ENCODE peak calls at places on chromosomes 3 and 15, in six cellular contexts. One of them, this sample, is unnamed.

GRCh38 chr15:45121020-45121419 is 6.9 kb downstream of the DUOXA2 start:
- DNase-seq in PC-3: no peak
- DNase-seq in left ventricle myocardium inferior: no peak
- DNase-seq in A549: no peak
- DNase-seq in GM12865: peak
- DNase-seq in fibroblast of the aortic adventitia: no peak
- DNase-seq in this sample: no peak

GRCh38 chr3:127424766-127425504 is 137.1 kb upstream of the PRR20G start:
- DNase-seq in PC-3: no peak
- DNase-seq in left ventricle myocardium inferior: no peak
- DNase-seq in A549: no peak
- DNase-seq in GM12865: no peak
- DNase-seq in fibroblast of the aortic adventitia: no peak
- DNase-seq in this sample: no peak

GRCh38 chr15:98865397-98866339 is 141.9 kb downstream of the PGPEP1L start:
- DNase-seq in PC-3: peak
- DNase-seq in left ventricle myocardium inferior: peak
- DNase-seq in A549: peak
- DNase-seq in GM12865: no peak
- DNase-seq in fibroblast of the aortic adventitia: peak
- DNase-seq in this sample: peak

GRCh38 chr3:61808526-61808925 is 247.2 kb downstream of the PTPRG start:
- DNase-seq in PC-3: no peak
- DNase-seq in left ventricle myocardium inferior: peak
- DNase-seq in A549: no peak
- DNase-seq in GM12865: no peak
- DNase-seq in fibroblast of the aortic adventitia: peak
- DNase-seq in this sample: no peak

GRCh38 chr3:2303567-2303966 is 204.9 kb downstream of the CNTN4 start:
- DNase-seq in PC-3: peak
- DNase-seq in left ventricle myocardium inferior: no peak
- DNase-seq in A549: no peak
- DNase-seq in GM12865: peak
- DNase-seq in fibroblast of the aortic adventitia: no peak
- DNase-seq in this sample: peak

GRCh38 chr3:45137656-45138181 is 8.5 kb downstream of the CDCP1 start:
- DNase-seq in PC-3: peak
- DNase-seq in left ventricle myocardium inferior: no peak
- DNase-seq in A549: no peak
- DNase-seq in GM12865: no peak
- DNase-seq in fibroblast of the aortic adventitia: peak
- DNase-seq in this sample: peak

GRCh38 chr15:35784745-35785144 is 238.8 kb upstream of the DPH6 start:
- DNase-seq in PC-3: no peak
- DNase-seq in left ventricle myocardium inferior: no peak
- DNase-seq in A549: peak
- DNase-seq in GM12865: no peak
- DNase-seq in fibroblast of the aortic adventitia: no peak
- DNase-seq in this sample: no peak

GRCh38 chr3:195873971-195874370 is 34.4 kb downstream of the TNK2 start:
- DNase-seq in PC-3: peak
- DNase-seq in left ventricle myocardium inferior: no peak
- DNase-seq in A549: peak
- DNase-seq in GM12865: no peak
- DNase-seq in fibroblast of the aortic adventitia: no peak
- DNase-seq in this sample: peak

GRCh38 chr15:74790080-74790916 is 8.4 kb downstream of the CSK start:
- DNase-seq in PC-3: no peak
- DNase-seq in left ventricle myocardium inferior: peak
- DNase-seq in A549: no peak
- DNase-seq in GM12865: peak
- DNase-seq in fibroblast of the aortic adventitia: peak
- DNase-seq in this sample: no peak

GRCh38 chr3:160569874-160570273 is 4.5 kb upstream of the KPNA4 start:
- DNase-seq in PC-3: no peak
- DNase-seq in left ventricle myocardium inferior: no peak
- DNase-seq in A549: no peak
- DNase-seq in GM12865: no peak
- DNase-seq in fibroblast of the aortic adventitia: no peak
- DNase-seq in this sample: no peak

GRCh38 chr15:68650901-68651709 is 72.3 kb downstream of the CORO2B start:
- DNase-seq in PC-3: peak
- DNase-seq in left ventricle myocardium inferior: no peak
- DNase-seq in A549: peak
- DNase-seq in GM12865: peak
- DNase-seq in fibroblast of the aortic adventitia: no peak
- DNase-seq in this sample: peak

GRCh38 chr3:108221403-108221802 is 821 bp downstream of the IFT57 start:
- DNase-seq in PC-3: peak
- DNase-seq in left ventricle myocardium inferior: no peak
- DNase-seq in A549: no peak
- DNase-seq in GM12865: no peak
- DNase-seq in fibroblast of the aortic adventitia: no peak
- DNase-seq in this sample: no peak

GRCh38 chr3:127836004-127836882 is 13.9 kb upstream of the MGLL start:
- DNase-seq in PC-3: no peak
- DNase-seq in left ventricle myocardium inferior: no peak
- DNase-seq in A549: no peak
- DNase-seq in GM12865: peak
- DNase-seq in fibroblast of the aortic adventitia: no peak
- DNase-seq in this sample: no peak

GRCh38 chr3:9402410-9403228 is 5.2 kb downstream of the SETD5 start:
- DNase-seq in PC-3: no peak
- DNase-seq in left ventricle myocardium inferior: no peak
- DNase-seq in A549: peak
- DNase-seq in GM12865: no peak
- DNase-seq in fibroblast of the aortic adventitia: no peak
- DNase-seq in this sample: peak

GRCh38 chr3:9399746-9400145 is 2.3 kb downstream of the SETD5 start:
- DNase-seq in PC-3: peak
- DNase-seq in left ventricle myocardium inferior: peak
- DNase-seq in A549: peak
- DNase-seq in GM12865: peak
- DNase-seq in fibroblast of the aortic adventitia: peak
- DNase-seq in this sample: peak

GRCh38 chr3:9400626-9401025 is 3.2 kb downstream of the SETD5 start:
- DNase-seq in PC-3: no peak
- DNase-seq in left ventricle myocardium inferior: no peak
- DNase-seq in A549: no peak
- DNase-seq in GM12865: no peak
- DNase-seq in fibroblast of the aortic adventitia: no peak
- DNase-seq in this sample: no peak

GRCh38 chr3:9403463-9403862 is 6.0 kb downstream of the SETD5 start:
- DNase-seq in PC-3: no peak
- DNase-seq in left ventricle myocardium inferior: no peak
- DNase-seq in A549: no peak
- DNase-seq in GM12865: no peak
- DNase-seq in fibroblast of the aortic adventitia: no peak
- DNase-seq in this sample: no peak

DNA sequence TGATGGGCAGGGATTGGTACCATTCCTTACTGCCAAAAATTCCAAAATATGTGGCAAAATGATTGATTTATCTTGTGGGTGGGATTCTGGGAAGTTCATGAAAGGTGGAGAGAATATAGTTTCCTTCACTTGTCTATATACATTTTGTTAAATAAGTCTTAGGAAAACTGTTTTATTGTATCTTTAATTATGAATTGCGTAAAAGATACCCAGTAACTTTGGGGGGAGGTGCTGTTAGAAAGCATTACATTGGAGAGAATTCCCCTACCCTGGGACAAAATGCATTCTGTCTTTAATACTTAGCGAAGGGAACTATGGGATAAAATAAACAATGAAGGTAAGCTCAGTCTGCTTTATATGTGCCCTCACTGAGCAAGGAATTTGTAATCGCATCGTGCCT is 4.6 kb downstream of the SETD5 start:
- DNase-seq in PC-3: no peak
- DNase-seq in left ventricle myocardium inferior: no peak
- DNase-seq in A549: no peak
- DNase-seq in GM12865: no peak
- DNase-seq in fibroblast of the aortic adventitia: no peak
- DNase-seq in this sample: no peak
- H3K4me3 ChIP-seq in PC-3: peak
- H3K4me3 ChIP-seq in left ventricle myocardium inferior: peak
- H3K4me3 ChIP-seq in A549: peak
- H3K4me3 ChIP-seq in GM12865: peak
- H3K4me3 ChIP-seq in fibroblast of the aortic adventitia: peak
- H3K4me3 ChIP-seq in this sample: peak

GRCh38 chr3:65436580-65436979 is 602.1 kb downstream of the MAGI1 start:
- DNase-seq in PC-3: peak
- DNase-seq in left ventricle myocardium inferior: no peak
- DNase-seq in A549: peak
- DNase-seq in GM12865: peak
- DNase-seq in fibroblast of the aortic adventitia: no peak
- DNase-seq in this sample: no peak
- H3K4me3 ChIP-seq in PC-3: no peak
- H3K4me3 ChIP-seq in left ventricle myocardium inferior: no peak
- H3K4me3 ChIP-seq in A549: no peak
- H3K4me3 ChIP-seq in GM12865: no peak
- H3K4me3 ChIP-seq in fibroblast of the aortic adventitia: no peak
- H3K4me3 ChIP-seq in this sample: no peak

GRCh38 chr3:171242170-171242569 is 215.7 kb upstream of the SLC2A2 start:
- DNase-seq in PC-3: no peak
- DNase-seq in left ventricle myocardium inferior: no peak
- DNase-seq in A549: no peak
- DNase-seq in GM12865: no peak
- DNase-seq in fibroblast of the aortic adventitia: no peak
- DNase-seq in this sample: no peak

GRCh38 chr3:171249171-171249692 is 211.0 kb downstream of the TNIK start:
- DNase-seq in PC-3: no peak
- DNase-seq in left ventricle myocardium inferior: no peak
- DNase-seq in A549: no peak
- DNase-seq in GM12865: no peak
- DNase-seq in fibroblast of the aortic adventitia: no peak
- DNase-seq in this sample: no peak

GRCh38 chr3:171248426-171249115 is 211.6 kb downstream of the TNIK start:
- DNase-seq in PC-3: no peak
- DNase-seq in left ventricle myocardium inferior: no peak
- DNase-seq in A549: no peak
- DNase-seq in GM12865: peak
- DNase-seq in fibroblast of the aortic adventitia: no peak
- DNase-seq in this sample: no peak

GRCh38 chr3:171242951-171243350 is 216.4 kb upstream of the SLC2A2 start:
- DNase-seq in PC-3: peak
- DNase-seq in left ventricle myocardium inferior: no peak
- DNase-seq in A549: no peak
- DNase-seq in GM12865: no peak
- DNase-seq in fibroblast of the aortic adventitia: no peak
- DNase-seq in this sample: no peak

GRCh38 chr3:171245796-171246453 is 214.3 kb downstream of the TNIK start:
- DNase-seq in PC-3: no peak
- DNase-seq in left ventricle myocardium inferior: no peak
- DNase-seq in A549: no peak
- DNase-seq in GM12865: no peak
- DNase-seq in fibroblast of the aortic adventitia: no peak
- DNase-seq in this sample: no peak
- H3K4me3 ChIP-seq in PC-3: no peak
- H3K4me3 ChIP-seq in left ventricle myocardium inferior: no peak
- H3K4me3 ChIP-seq in A549: no peak
- H3K4me3 ChIP-seq in GM12865: peak
- H3K4me3 ChIP-seq in fibroblast of the aortic adventitia: no peak
- H3K4me3 ChIP-seq in this sample: no peak

GRCh38 chr15:90857883-90858443 is 10.4 kb upstream of the FURIN start:
- DNase-seq in PC-3: no peak
- DNase-seq in left ventricle myocardium inferior: no peak
- DNase-seq in A549: no peak
- DNase-seq in GM12865: no peak
- DNase-seq in fibroblast of the aortic adventitia: no peak
- DNase-seq in this sample: no peak
- H3K4me3 ChIP-seq in PC-3: no peak
- H3K4me3 ChIP-seq in left ventricle myocardium inferior: no peak
- H3K4me3 ChIP-seq in A549: no peak
- H3K4me3 ChIP-seq in GM12865: no peak
- H3K4me3 ChIP-seq in fibroblast of the aortic adventitia: no peak
- H3K4me3 ChIP-seq in this sample: no peak